ENCODE peak calls at places on chromosomes 4 and X, in six cellular contexts. R is lower lobe of right lung, O is ovary, I is right cardiac atrium, Y is brain microvascular endothelial cell, F is astrocyte. T is an unnamed sample.

GRCh38 chrX:153646620-153647373 is at the start of gene DUSP9:
- DNase-seq in I (no peak), O (peak), Y (no peak), F (no peak), R (peak), T (no peak)

GRCh38 chrX:68433981-68434299 is 645 bp upstream of the OPHN1 start:
- DNase-seq in O (no peak), I (no peak), R (no peak), Y (no peak), F (no peak), T (no peak)

GRCh38 chrX:46298821-46299220 is 246.4 kb downstream of the ZNF674 start:
- DNase-seq in I (no peak), Y (peak), R (no peak), F (peak), O (no peak), T (no peak)

GRCh38 chrX:29295987-29296680 is 708.9 kb downstream of the IL1RAPL1 start:
- DNase-seq in Y (peak), F (peak), O (no peak), R (no peak), I (no peak), T (no peak)

GRCh38 chr4:111919666-111920065 is 225.6 kb upstream of the FAM241A start:
- DNase-seq in Y (no peak), I (no peak), F (no peak), O (no peak), R (no peak), T (no peak)

GRCh38 chrX:100999451-100999850 is 29.9 kb downstream of the ARL13A start:
- DNase-seq in F (no peak), O (no peak), Y (no peak), R (no peak), I (no peak), T (no peak)

GRCh38 chr4:2072971-2073807 is 14.1 kb downstream of the NAT8L start:
- DNase-seq in Y (no peak), O (no peak), I (no peak), F (no peak), R (no peak), T (no peak)

GRCh38 chrX:73867144-73867543 is 304.1 kb downstream of the CHIC1 start:
- DNase-seq in F (no peak), I (no peak), R (no peak), Y (no peak), O (no peak), T (no peak)

DNA sequence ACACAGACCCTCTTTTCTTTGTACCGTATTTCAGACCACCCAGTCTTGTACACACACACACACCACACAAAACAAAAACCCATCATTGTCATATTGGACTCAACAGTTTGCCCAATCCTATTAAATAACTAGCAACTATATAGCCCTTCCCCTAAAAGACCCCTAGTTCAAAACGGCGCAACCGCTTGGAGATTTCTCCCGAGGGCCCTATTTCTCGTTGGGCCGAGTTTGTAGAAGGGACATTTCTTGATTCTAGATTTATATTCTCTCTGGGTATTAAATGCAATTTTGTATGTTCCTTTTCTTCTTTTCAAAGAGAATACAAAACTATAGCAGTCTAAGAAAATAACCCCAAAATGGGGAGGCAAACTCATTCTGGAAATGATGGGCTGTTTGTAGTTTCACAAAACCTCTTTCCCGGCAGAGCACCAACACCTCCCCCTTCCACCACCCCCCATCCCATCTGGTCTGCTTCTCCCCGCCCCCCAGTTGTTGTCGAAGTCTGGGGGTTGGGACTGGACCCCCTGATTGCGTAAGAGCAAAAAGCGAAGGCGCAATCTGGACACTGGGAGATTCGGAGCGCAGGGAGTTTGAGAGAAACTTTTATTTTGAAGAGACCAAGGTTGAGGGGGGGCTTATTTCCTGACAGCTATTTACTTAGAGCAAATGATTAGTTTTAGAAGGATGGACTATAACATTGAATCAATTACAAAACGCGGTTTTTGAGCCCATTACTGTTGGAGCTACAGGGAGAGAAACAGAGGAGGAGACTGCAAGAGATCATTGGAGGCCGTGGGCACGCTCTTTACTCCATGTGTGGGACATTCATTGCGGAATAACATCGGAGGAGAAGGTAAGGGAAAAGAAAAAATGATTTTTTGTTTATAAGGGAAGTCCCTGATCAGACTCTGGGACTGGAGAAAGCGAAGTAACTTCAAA is at the start of gene PDGFRA:
- DNase-seq in F (peak), O (peak), I (peak), Y (peak), R (no peak), T (peak)
- H3K27ac ChIP-seq in F (peak), O (peak), I (peak), Y (no peak), R (peak), T (peak)

GRCh38 chr4:52658671-52659015 is 458 bp downstream of the USP46 start:
- DNase-seq in O (peak), R (no peak), I (no peak), Y (no peak), F (no peak), T (no peak)
- H3K27ac ChIP-seq in O (peak), R (peak), I (peak), Y (peak), F (peak), T (peak)

GRCh38 chrX:120749141-120749846 is 119.4 kb upstream of the C1GALT1C1 start:
- DNase-seq in F (peak), O (no peak), R (no peak), Y (no peak), I (no peak), T (no peak)
- H3K27ac ChIP-seq in F (no peak), O (no peak), R (no peak), Y (no peak), I (no peak), T (no peak)

DNA sequence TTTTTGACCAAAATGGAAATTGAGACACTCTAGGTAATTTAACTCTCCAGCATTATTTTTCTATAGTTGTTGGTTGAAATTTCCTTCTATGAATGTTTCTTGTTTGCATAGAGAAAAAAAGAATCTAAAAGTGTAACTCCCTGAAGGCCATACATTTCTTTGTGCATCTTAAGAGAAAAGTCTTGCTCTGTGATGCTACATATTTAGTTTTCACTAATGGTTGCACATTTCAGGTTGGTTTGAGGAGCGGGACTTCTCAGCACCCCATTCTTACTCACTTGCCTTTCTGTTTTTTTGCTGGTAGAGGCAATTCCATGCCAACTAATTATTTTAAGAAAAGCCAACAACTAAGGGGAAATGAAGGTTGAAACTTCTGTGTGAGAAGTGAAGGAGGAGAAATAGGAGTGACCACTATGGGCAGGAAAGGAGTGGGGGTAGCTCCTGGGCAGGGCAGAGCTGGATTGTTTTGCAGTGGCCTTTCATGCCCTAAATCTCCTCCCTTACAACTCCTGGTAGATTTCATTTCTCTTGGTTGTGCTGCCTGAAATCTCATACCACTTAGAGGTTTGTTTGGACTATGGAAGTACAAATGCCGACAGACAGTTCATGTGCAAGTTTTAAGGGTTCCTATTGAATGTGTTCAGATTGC is 76.6 kb downstream of the RAPGEF2 start:
- DNase-seq in Y (no peak), O (no peak), F (no peak), I (no peak), R (no peak), T (no peak)
- H3K27ac ChIP-seq in Y (no peak), O (no peak), F (no peak), I (peak), R (peak), T (peak)

DNA sequence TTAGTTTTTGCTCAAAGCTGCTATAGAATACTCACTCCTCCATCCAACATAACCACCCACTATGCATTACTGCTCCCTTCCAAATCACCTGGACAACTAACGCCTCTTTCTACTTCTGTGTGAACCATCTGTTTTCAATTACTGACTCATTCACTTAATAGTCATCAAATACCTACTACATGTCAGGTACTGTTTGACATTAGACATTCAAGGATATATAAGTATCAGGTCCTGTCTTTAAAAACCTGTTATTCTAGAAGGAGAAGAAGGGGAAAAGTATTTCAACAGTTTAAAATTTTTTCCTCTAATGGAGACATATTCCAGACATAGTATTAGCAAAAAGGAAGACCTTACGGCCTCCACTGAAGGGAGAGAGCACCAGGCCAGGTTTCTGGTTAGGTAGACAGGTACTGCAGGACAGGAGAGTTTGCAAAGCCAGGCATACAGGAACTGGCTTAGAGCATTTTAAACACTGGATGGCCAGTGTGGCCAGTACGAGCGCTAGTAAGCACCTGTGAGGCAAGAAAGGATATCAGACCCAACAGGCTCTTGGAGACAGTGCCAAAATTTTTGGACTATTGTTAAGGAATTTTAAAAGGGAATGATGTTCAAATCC is 39.0 kb downstream of the SH3RF1 start:
- DNase-seq in R (no peak), O (no peak), I (no peak), Y (no peak), F (no peak), T (no peak)
- H3K27ac ChIP-seq in R (no peak), O (no peak), I (no peak), Y (no peak), F (no peak), T (no peak)